ENCODE peak calls at places on chromosomes 12 and 14, in four cellular contexts. H is A549, B is fibroblast of lung, S is uterus. F is an unnamed sample.
A peak's percentile ranks its signal among the peaks of the same experiment; 100 is the strongest.

GRCh38 chr12:62656576-62657362 is 190.1 kb downstream of the MON2 start:
- DNase-seq in S (no peak), H (no peak), B (no peak), F (no peak)

GRCh38 chr12:103523771-103524170 is 28.0 kb upstream of the C12orf42 start:
- DNase-seq in S (no peak), H (no peak), B (no peak), F (peak; percentile 82)

GRCh38 chr14:52363001-52363704 is 49.0 kb downstream of the PTGER2 start:
- DNase-seq in H (no peak), S (no peak), B (peak; percentile 28), F (no peak)

GRCh38 chr12:131473721-131474709 is 236.9 kb upstream of the SFSWAP start:
- DNase-seq in H (no peak), S (no peak), B (no peak), F (no peak)

GRCh38 chr12:26746315-26746714 is 86.7 kb downstream of the ITPR2 start:
- DNase-seq in B (peak; percentile 52), H (no peak), S (no peak), F (peak; percentile 66)

GRCh38 chr12:17017402-17017801 is 411.4 kb upstream of the LMO3 start:
- DNase-seq in B (no peak), S (no peak), H (peak; percentile 25), F (peak; percentile 1)

GRCh38 chr12:78473136-78473535 is 391.4 kb upstream of the SYT1 start:
- DNase-seq in B (peak; percentile 65), S (no peak), H (no peak), F (peak; percentile 3)

GRCh38 chr14:91980157-91980556 is 32.7 kb upstream of the FBLN5 start:
- DNase-seq in H (peak; percentile 76), S (no peak), B (peak; percentile 88), F (peak; percentile 93)

GRCh38 chr12:4567073-4567881 is 5.3 kb downstream of the DYRK4 start:
- DNase-seq in S (no peak), B (no peak), H (no peak), F (no peak)

GRCh38 chr12:46516933-46517578 is 144.5 kb upstream of the SLC38A2 start:
- DNase-seq in B (no peak), H (no peak), S (no peak), F (no peak)

GRCh38 chr12:19692091-19692490 is 252.8 kb downstream of the AEBP2 start:
- DNase-seq in B (no peak), S (no peak), H (no peak), F (no peak)

GRCh38 chr12:112506513-112507166 is 87.9 kb downstream of the PTPN11 start:
- DNase-seq in H (peak; percentile 33), B (no peak), S (no peak), F (no peak)

GRCh38 chr14:92464716-92465115 is 48.9 kb upstream of the RIN3 start:
- DNase-seq in B (no peak), S (no peak), H (no peak), F (no peak)

GRCh38 chr12:60148109-60148508 is 552.3 kb downstream of the SLC16A7 start:
- DNase-seq in H (peak; percentile 22), B (peak; percentile 82), S (no peak), F (peak; percentile 80)

GRCh38 chr14:23727566-23728335 is 91.6 kb downstream of the DHRS2 start:
- DNase-seq in S (no peak), H (peak; percentile 66), B (peak; percentile 27), F (peak; percentile 43)

GRCh38 chr14:96867634-96868033 is 70.5 kb downstream of the VRK1 start:
- DNase-seq in H (no peak), S (no peak), B (no peak), F (no peak)

GRCh38 chr12:118635276-118635675 is 258.9 kb downstream of the SUDS3 start:
- DNase-seq in B (no peak), S (no peak), H (no peak), F (no peak)

GRCh38 chr12:45685680-45686079 is 43.8 kb upstream of the ARID2 start:
- DNase-seq in S (no peak), H (no peak), B (no peak), F (no peak)

GRCh38 chr14:67541448-67542387 is 8.6 kb downstream of the PLEKHH1 start:
- DNase-seq in H (no peak), B (no peak), S (no peak), F (no peak)

GRCh38 chr14:32679927-32680612 is 258.6 kb upstream of the NPAS3 start:
- DNase-seq in S (no peak), B (no peak), H (no peak), F (no peak)

GRCh38 chr12:106903241-106903950 is 52.3 kb upstream of the TMEM263 start:
- DNase-seq in B (peak; percentile 34), S (peak; percentile 62), H (peak; percentile 47), F (peak; percentile 59)

GRCh38 chr12:101612162-101612916 is 17.6 kb downstream of the MYBPC1 start:
- DNase-seq in S (no peak), B (no peak), H (no peak), F (no peak)

GRCh38 chr14:90697577-90698206 is 118.5 kb downstream of the TTC7B start:
- DNase-seq in B (peak; percentile 86), S (peak; percentile 85), H (peak; percentile 71), F (peak; percentile 62)

GRCh38 chr12:49482095-49483051 is 56.5 kb upstream of the KCNH3 start:
- DNase-seq in H (no peak), S (no peak), B (no peak), F (peak; percentile 55)

GRCh38 chr12:54341343-54341742 is 16.4 kb downstream of the COPZ1 start:
- DNase-seq in H (no peak), S (no peak), B (no peak), F (no peak)

GRCh38 chr12:90858261-90858660 is 96.7 kb downstream of the CCER1 start:
- DNase-seq in S (no peak), H (no peak), B (peak; percentile 3), F (peak; percentile 43)

GRCh38 chr12:16513231-16513630 is 92.7 kb downstream of the LMO3 start:
- DNase-seq in H (no peak), S (no peak), B (no peak), F (no peak)

GRCh38 chr12:112179936-112180335 is 54.6 kb downstream of the TRAFD1 start:
- DNase-seq in B (no peak), S (no peak), H (no peak), F (no peak)

GRCh38 chr14:54291491-54292191 is 105.2 kb upstream of the CDKN3 start:
- DNase-seq in S (no peak), H (no peak), B (no peak), F (no peak)

GRCh38 chr14:92049781-92050180 is 9.9 kb upstream of the TRIP11 start:
- DNase-seq in B (no peak), H (no peak), S (no peak), F (no peak)

GRCh38 chr14:54642950-54643695 is 76.2 kb downstream of the SAMD4A start:
- DNase-seq in H (peak; percentile 29), S (no peak), B (peak; percentile 67), F (no peak)

GRCh38 chr14:102902523-102903247 is 19.8 kb upstream of the AMN start:
- DNase-seq in S (no peak), B (no peak), H (no peak), F (no peak)

DNA sequence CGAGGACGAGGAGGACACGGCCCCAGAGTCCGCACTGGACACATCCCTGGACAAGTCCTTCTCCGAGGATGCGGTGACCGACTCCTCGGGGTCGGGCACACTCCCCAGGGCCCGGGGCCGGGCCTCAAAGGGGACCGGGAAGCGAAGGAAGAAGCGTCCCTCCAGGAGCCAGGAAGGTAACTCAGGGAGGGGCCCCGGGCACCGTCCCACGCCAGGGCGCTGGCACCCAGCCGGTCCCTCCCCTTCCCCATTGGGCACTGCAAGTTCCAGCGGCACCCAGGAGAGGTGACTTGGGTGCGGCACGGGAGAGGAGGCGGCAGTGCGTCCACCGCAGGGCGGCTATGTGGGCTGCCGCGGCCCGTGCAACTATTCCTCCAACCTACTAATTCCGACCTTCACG is 9.3 kb upstream of the ADSS1 start:
- DNase-seq in S (no peak), H (no peak), B (no peak), F (no peak)
- H3K4me1 ChIP-seq in S (no peaks in the 10 kb centered on the region), H (no peaks in the 10 kb centered on the region), B (no peaks in the 10 kb centered on the region), F (no peaks in the 10 kb centered on the region)

GRCh38 chr12:124535066-124535740 is 32.2 kb downstream of the NCOR2 start:
- DNase-seq in H (no peak), B (no peak), S (no peak), F (no peak)
- H3K4me1 ChIP-seq in H (peaks cover 47% of the 10 kb centered on the region), B (peaks cover 8% of the 10 kb centered on the region), S (no peaks in the 10 kb centered on the region), F (peaks cover 16% of the 10 kb centered on the region)

GRCh38 chr12:65877836-65878235 is 53.6 kb downstream of the HMGA2 start:
- DNase-seq in B (no peak), S (no peak), H (no peak), F (no peak)
- H3K4me1 ChIP-seq in B (peaks cover 28% of the 10 kb centered on the region), S (peaks cover 3% of the 10 kb centered on the region), H (no peaks in the 10 kb centered on the region), F (peaks cover 51% of the 10 kb centered on the region)

GRCh38 chr12:116321913-116322312 is 44.4 kb upstream of the MED13L start:
- DNase-seq in S (no peak), H (no peak), B (no peak), F (no peak)

GRCh38 chr12:116318738-116319050 is 41.2 kb upstream of the MED13L start:
- DNase-seq in S (peak; percentile 56), H (no peak), B (peak; percentile 31), F (no peak)

GRCh38 chr12:116319316-116319715 is 41.8 kb upstream of the MED13L start:
- DNase-seq in S (peak; percentile 24), H (no peak), B (peak; percentile 53), F (no peak)

GRCh38 chr12:116319851-116320621 is 42.5 kb upstream of the MED13L start:
- DNase-seq in H (no peak), S (peak; percentile 93), B (peak; percentile 93), F (peak; percentile 86)

GRCh38 chr12:116320839-116321238 is 43.3 kb upstream of the MED13L start:
- DNase-seq in B (peak; percentile 35), H (no peak), S (no peak), F (peak; percentile 6)
- H3K4me1 ChIP-seq in B (peaks cover 9% of the 10 kb centered on the region), H (no peaks in the 10 kb centered on the region), S (peaks cover 17% of the 10 kb centered on the region), F (peaks cover 32% of the 10 kb centered on the region)